ENCODE peak calls at places on chromosomes 3 and 15, in seven cellular contexts. One of them, this sample, is unnamed.
A peak's percentile ranks its signal among the peaks of the same experiment; 100 is the strongest.

GRCh38 chr3:88362428-88362827 is 212.7 kb downstream of the C3orf38 start:
- DNase-seq in HEK293T: no peak
- DNase-seq in stimulated activated CD8-positive, alpha-beta memory T cell treated with anti-CD3 and anti-CD28 coated beads, Interleukin-12 subunit alpha, Interleukin-12 subunit beta, amount 100 ng/mL, for 1 hour: no peak
- DNase-seq in lower leg skin: no peak
- DNase-seq in HCT116: no peak
- DNase-seq in activated naive CD4-positive, alpha-beta T cell treated with anti-CD3 and anti-CD28 coated beads, Interleukin-2, amount 10 ng/mL, durations not matched to agents 7 days and 5 days: no peak
- DNase-seq in glutamatergic neuron: no peak
- DNase-seq in this sample: no peak

GRCh38 chr15:64461577-64462162 is 1.3 kb downstream of the ZNF609 start:
- DNase-seq in HEK293T: peak; percentile 10
- DNase-seq in glutamatergic neuron: peak; percentile 32
- DNase-seq in HCT116: no peak
- DNase-seq in lower leg skin: no peak
- DNase-seq in stimulated activated CD8-positive, alpha-beta memory T cell treated with anti-CD3 and anti-CD28 coated beads, Interleukin-12 subunit alpha, Interleukin-12 subunit beta, amount 100 ng/mL, for 1 hour: no peak
- DNase-seq in activated naive CD4-positive, alpha-beta T cell treated with anti-CD3 and anti-CD28 coated beads, Interleukin-2, amount 10 ng/mL, durations not matched to agents 7 days and 5 days: peak; percentile 37
- DNase-seq in this sample: no peak

GRCh38 chr3:18786924-18787323 is 361.4 kb upstream of the KCNH8 start:
- DNase-seq in glutamatergic neuron: no peak
- DNase-seq in activated naive CD4-positive, alpha-beta T cell treated with anti-CD3 and anti-CD28 coated beads, Interleukin-2, amount 10 ng/mL, durations not matched to agents 7 days and 5 days: no peak
- DNase-seq in lower leg skin: no peak
- DNase-seq in stimulated activated CD8-positive, alpha-beta memory T cell treated with anti-CD3 and anti-CD28 coated beads, Interleukin-12 subunit alpha, Interleukin-12 subunit beta, amount 100 ng/mL, for 1 hour: no peak
- DNase-seq in HCT116: no peak
- DNase-seq in HEK293T: no peak
- DNase-seq in this sample: no peak

GRCh38 chr3:169634618-169635236 is 28.8 kb downstream of the MECOM start:
- DNase-seq in lower leg skin: no peak
- DNase-seq in stimulated activated CD8-positive, alpha-beta memory T cell treated with anti-CD3 and anti-CD28 coated beads, Interleukin-12 subunit alpha, Interleukin-12 subunit beta, amount 100 ng/mL, for 1 hour: no peak
- DNase-seq in HCT116: no peak
- DNase-seq in HEK293T: no peak
- DNase-seq in activated naive CD4-positive, alpha-beta T cell treated with anti-CD3 and anti-CD28 coated beads, Interleukin-2, amount 10 ng/mL, durations not matched to agents 7 days and 5 days: no peak
- DNase-seq in glutamatergic neuron: no peak
- DNase-seq in this sample: no peak

GRCh38 chr3:196992461-196993065 is 23.9 kb upstream of the PIGZ start:
- DNase-seq in stimulated activated CD8-positive, alpha-beta memory T cell treated with anti-CD3 and anti-CD28 coated beads, Interleukin-12 subunit alpha, Interleukin-12 subunit beta, amount 100 ng/mL, for 1 hour: no peak
- DNase-seq in HEK293T: no peak
- DNase-seq in HCT116: no peak
- DNase-seq in lower leg skin: no peak
- DNase-seq in activated naive CD4-positive, alpha-beta T cell treated with anti-CD3 and anti-CD28 coated beads, Interleukin-2, amount 10 ng/mL, durations not matched to agents 7 days and 5 days: no peak
- DNase-seq in glutamatergic neuron: no peak
- DNase-seq in this sample: no peak

GRCh38 chr3:5729852-5730251 is 542.3 kb downstream of the EDEM1 start:
- DNase-seq in activated naive CD4-positive, alpha-beta T cell treated with anti-CD3 and anti-CD28 coated beads, Interleukin-2, amount 10 ng/mL, durations not matched to agents 7 days and 5 days: no peak
- DNase-seq in lower leg skin: no peak
- DNase-seq in stimulated activated CD8-positive, alpha-beta memory T cell treated with anti-CD3 and anti-CD28 coated beads, Interleukin-12 subunit alpha, Interleukin-12 subunit beta, amount 100 ng/mL, for 1 hour: no peak
- DNase-seq in HEK293T: no peak
- DNase-seq in glutamatergic neuron: no peak
- DNase-seq in HCT116: no peak
- DNase-seq in this sample: no peak

GRCh38 chr3:197749315-197749600 is 425 bp upstream of the FYTTD1 start:
- DNase-seq in stimulated activated CD8-positive, alpha-beta memory T cell treated with anti-CD3 and anti-CD28 coated beads, Interleukin-12 subunit alpha, Interleukin-12 subunit beta, amount 100 ng/mL, for 1 hour: peak; percentile 31
- DNase-seq in HEK293T: peak; percentile 50
- DNase-seq in lower leg skin: no peak
- DNase-seq in glutamatergic neuron: peak; percentile 67
- DNase-seq in HCT116: peak; percentile 35
- DNase-seq in activated naive CD4-positive, alpha-beta T cell treated with anti-CD3 and anti-CD28 coated beads, Interleukin-2, amount 10 ng/mL, durations not matched to agents 7 days and 5 days: peak; percentile 78
- DNase-seq in this sample: no peak

GRCh38 chr15:40460404-40460803 is 10.4 kb upstream of the CHST14 start:
- DNase-seq in HEK293T: no peak
- DNase-seq in glutamatergic neuron: no peak
- DNase-seq in stimulated activated CD8-positive, alpha-beta memory T cell treated with anti-CD3 and anti-CD28 coated beads, Interleukin-12 subunit alpha, Interleukin-12 subunit beta, amount 100 ng/mL, for 1 hour: no peak
- DNase-seq in HCT116: no peak
- DNase-seq in lower leg skin: no peak
- DNase-seq in activated naive CD4-positive, alpha-beta T cell treated with anti-CD3 and anti-CD28 coated beads, Interleukin-2, amount 10 ng/mL, durations not matched to agents 7 days and 5 days: no peak
- DNase-seq in this sample: no peak

GRCh38 chr3:45125550-45126026 is 20.6 kb downstream of the CDCP1 start:
- DNase-seq in HEK293T: no peak
- DNase-seq in stimulated activated CD8-positive, alpha-beta memory T cell treated with anti-CD3 and anti-CD28 coated beads, Interleukin-12 subunit alpha, Interleukin-12 subunit beta, amount 100 ng/mL, for 1 hour: no peak
- DNase-seq in activated naive CD4-positive, alpha-beta T cell treated with anti-CD3 and anti-CD28 coated beads, Interleukin-2, amount 10 ng/mL, durations not matched to agents 7 days and 5 days: no peak
- DNase-seq in glutamatergic neuron: no peak
- DNase-seq in HCT116: peak; percentile 88
- DNase-seq in lower leg skin: no peak
- DNase-seq in this sample: no peak

GRCh38 chr3:66115858-66116654 is 77.3 kb upstream of the MAGI1 start:
- DNase-seq in lower leg skin: peak; percentile 69
- DNase-seq in HEK293T: no peak
- DNase-seq in HCT116: peak; percentile 64
- DNase-seq in glutamatergic neuron: no peak
- DNase-seq in stimulated activated CD8-positive, alpha-beta memory T cell treated with anti-CD3 and anti-CD28 coated beads, Interleukin-12 subunit alpha, Interleukin-12 subunit beta, amount 100 ng/mL, for 1 hour: no peak
- DNase-seq in activated naive CD4-positive, alpha-beta T cell treated with anti-CD3 and anti-CD28 coated beads, Interleukin-2, amount 10 ng/mL, durations not matched to agents 7 days and 5 days: no peak
- DNase-seq in this sample: peak; percentile 80

GRCh38 chr3:37279226-37279625 is 104.8 kb upstream of the LRRFIP2 start:
- DNase-seq in stimulated activated CD8-positive, alpha-beta memory T cell treated with anti-CD3 and anti-CD28 coated beads, Interleukin-12 subunit alpha, Interleukin-12 subunit beta, amount 100 ng/mL, for 1 hour: no peak
- DNase-seq in HCT116: no peak
- DNase-seq in glutamatergic neuron: no peak
- DNase-seq in HEK293T: no peak
- DNase-seq in lower leg skin: no peak
- DNase-seq in activated naive CD4-positive, alpha-beta T cell treated with anti-CD3 and anti-CD28 coated beads, Interleukin-2, amount 10 ng/mL, durations not matched to agents 7 days and 5 days: no peak
- DNase-seq in this sample: no peak

GRCh38 chr3:71495708-71496472 is 87.6 kb downstream of the FOXP1 start:
- DNase-seq in activated naive CD4-positive, alpha-beta T cell treated with anti-CD3 and anti-CD28 coated beads, Interleukin-2, amount 10 ng/mL, durations not matched to agents 7 days and 5 days: peak; percentile 48
- DNase-seq in glutamatergic neuron: no peak
- DNase-seq in HEK293T: no peak
- DNase-seq in stimulated activated CD8-positive, alpha-beta memory T cell treated with anti-CD3 and anti-CD28 coated beads, Interleukin-12 subunit alpha, Interleukin-12 subunit beta, amount 100 ng/mL, for 1 hour: no peak
- DNase-seq in HCT116: no peak
- DNase-seq in lower leg skin: no peak
- DNase-seq in this sample: peak; percentile 83

This sample was measured in AG09309.